ENCODE peak calls at places on chromosomes 11 and 22, in four cellular contexts. One of them, this sample, is unnamed.

GRCh38 chr22:24457894-24458293 is 30.5 kb downstream of the ADORA2A start:
- DNase-seq in nucleus accumbens: no peak
- DNase-seq in uterus: no peak
- DNase-seq in coronary artery: no peak
- DNase-seq in this sample: no peak

GRCh38 chr11:56841210-56841810 is 92.8 kb upstream of the OR9G4 start:
- DNase-seq in nucleus accumbens: no peak
- DNase-seq in uterus: peak; percentile 23
- DNase-seq in coronary artery: no peak
- DNase-seq in this sample: peak; percentile 10

GRCh38 chr22:22235564-22235963 is 9.0 kb upstream of the VPREB1 start:
- DNase-seq in nucleus accumbens: no peak
- DNase-seq in uterus: no peak
- DNase-seq in coronary artery: no peak
- DNase-seq in this sample: no peak

GRCh38 chr11:106956887-106957505 is 61.3 kb downstream of the GUCY1A2 start:
- DNase-seq in nucleus accumbens: no peak
- DNase-seq in uterus: no peak
- DNase-seq in coronary artery: no peak
- DNase-seq in this sample: no peak

GRCh38 chr11:72411623-72412532 is 22.5 kb downstream of the CLPB start:
- DNase-seq in nucleus accumbens: no peak
- DNase-seq in uterus: no peak
- DNase-seq in coronary artery: peak; percentile 71
- DNase-seq in this sample: no peak

GRCh38 chr11:132587716-132588115 is 944.6 kb downstream of the OPCML start:
- DNase-seq in nucleus accumbens: no peak
- DNase-seq in uterus: no peak
- DNase-seq in coronary artery: no peak
- DNase-seq in this sample: no peak

GRCh38 chr11:117786099-117786870 is 10.7 kb downstream of the DSCAML1 start:
- DNase-seq in nucleus accumbens: no peak
- DNase-seq in uterus: no peak
- DNase-seq in coronary artery: no peak
- DNase-seq in this sample: no peak

GRCh38 chr11:43547900-43548381 is 132.6 kb upstream of the HSD17B12 start:
- DNase-seq in nucleus accumbens: peak; percentile 34
- DNase-seq in uterus: peak; percentile 64
- DNase-seq in coronary artery: no peak
- DNase-seq in this sample: no peak

GRCh38 chr11:108752297-108752751 is 87.5 kb downstream of the DDX10 start:
- DNase-seq in nucleus accumbens: no peak
- DNase-seq in uterus: no peak
- DNase-seq in coronary artery: no peak
- DNase-seq in this sample: no peak

GRCh38 chr11:35364101-35364780 is 55.1 kb downstream of the SLC1A2 start:
- DNase-seq in nucleus accumbens: peak; percentile 33
- DNase-seq in uterus: peak; percentile 80
- DNase-seq in coronary artery: peak; percentile 83
- DNase-seq in this sample: no peak

GRCh38 chr11:70423523-70424505 is 25.5 kb downstream of the CTTN start:
- DNase-seq in nucleus accumbens: no peak
- DNase-seq in uterus: peak; percentile 30
- DNase-seq in coronary artery: no peak
- DNase-seq in this sample: no peak

GRCh38 chr11:58905141-58905715 is 34.1 kb upstream of the GLYATL1 start:
- DNase-seq in nucleus accumbens: peak; percentile 18
- DNase-seq in uterus: no peak
- DNase-seq in coronary artery: no peak
- DNase-seq in this sample: peak; percentile 62

GRCh38 chr11:105612766-105613165 is 2.9 kb downstream of the GRIA4 start:
- DNase-seq in nucleus accumbens: peak; percentile 3
- DNase-seq in uterus: no peak
- DNase-seq in coronary artery: no peak
- DNase-seq in this sample: no peak

GRCh38 chr11:45179686-45180085 is 33.2 kb downstream of the PRDM11 start:
- DNase-seq in nucleus accumbens: no peak
- DNase-seq in uterus: no peak
- DNase-seq in coronary artery: no peak
- DNase-seq in this sample: no peak

GRCh38 chr22:32803020-32803758 is 1.7 kb downstream of the TIMP3 start:
- DNase-seq in nucleus accumbens: no peak
- DNase-seq in uterus: peak; percentile 54
- DNase-seq in coronary artery: no peak
- DNase-seq in this sample: no peak

GRCh38 chr11:76744186-76745058 is 38.7 kb upstream of the TSKU start:
- DNase-seq in nucleus accumbens: no peak
- DNase-seq in uterus: no peak
- DNase-seq in coronary artery: no peak
- DNase-seq in this sample: no peak

GRCh38 chr11:2694495-2694894 is 5.3 kb downstream of the KCNQ1OT1 start:
- DNase-seq in nucleus accumbens: no peak
- DNase-seq in uterus: no peak
- DNase-seq in coronary artery: no peak
- DNase-seq in this sample: no peak

GRCh38 chr11:72239296-72239848 is 4.6 kb downstream of the PHOX2A start:
- DNase-seq in nucleus accumbens: peak; percentile 40
- DNase-seq in uterus: peak; percentile 71
- DNase-seq in coronary artery: no peak
- DNase-seq in this sample: no peak

GRCh38 chr22:37020192-37020479 is 594 bp downstream of the MPST start:
- DNase-seq in nucleus accumbens: no peak
- DNase-seq in uterus: peak; percentile 27
- DNase-seq in coronary artery: no peak
- DNase-seq in this sample: no peak

GRCh38 chr11:110735431-110736157 is 23.4 kb upstream of the ARHGAP20 start:
- DNase-seq in nucleus accumbens: no peak
- DNase-seq in uterus: no peak
- DNase-seq in coronary artery: no peak
- DNase-seq in this sample: no peak

GRCh38 chr11:47980907-47981621 is 705 bp downstream of the PTPRJ start:
- DNase-seq in nucleus accumbens: peak; percentile 42
- DNase-seq in uterus: peak; percentile 35
- DNase-seq in coronary artery: no peak
- DNase-seq in this sample: no peak

GRCh38 chr22:26503758-26504157 is 8.5 kb downstream of the TFIP11 start:
- DNase-seq in nucleus accumbens: no peak
- DNase-seq in uterus: no peak
- DNase-seq in coronary artery: no peak
- DNase-seq in this sample: no peak

GRCh38 chr11:95279921-95280861 is 49.2 kb upstream of the SESN3 start:
- DNase-seq in nucleus accumbens: peak; percentile 28
- DNase-seq in uterus: no peak
- DNase-seq in coronary artery: no peak
- DNase-seq in this sample: peak; percentile 26

GRCh38 chr11:128492903-128493569 is 94.3 kb downstream of the ETS1 start:
- DNase-seq in nucleus accumbens: no peak
- DNase-seq in uterus: no peak
- DNase-seq in coronary artery: no peak
- DNase-seq in this sample: no peak

GRCh38 chr11:48169706-48170105 is 46.9 kb upstream of the OR4B1 start:
- DNase-seq in nucleus accumbens: no peak
- DNase-seq in uterus: no peak
- DNase-seq in coronary artery: no peak
- DNase-seq in this sample: no peak

GRCh38 chr11:92939305-92939704 is 30.1 kb upstream of the MTNR1B start:
- DNase-seq in nucleus accumbens: no peak
- DNase-seq in uterus: no peak
- DNase-seq in coronary artery: no peak
- DNase-seq in this sample: no peak

GRCh38 chr22:18056161-18056666 is 21.6 kb upstream of the PEX26 start:
- DNase-seq in nucleus accumbens: peak; percentile 65
- DNase-seq in uterus: no peak
- DNase-seq in coronary artery: no peak
- DNase-seq in this sample: peak; percentile 67

GRCh38 chr11:15972838-15973237 is 383.5 kb downstream of the SOX6 start:
- DNase-seq in nucleus accumbens: no peak
- DNase-seq in uterus: no peak
- DNase-seq in coronary artery: no peak
- DNase-seq in this sample: no peak

GRCh38 chr11:68266936-68267880 is 4.6 kb downstream of the C11orf24 start:
- DNase-seq in nucleus accumbens: no peak
- DNase-seq in uterus: no peak
- DNase-seq in coronary artery: no peak
- DNase-seq in this sample: no peak

GRCh38 chr11:114298701-114299090 is 2.5 kb downstream of the NNMT start:
- DNase-seq in nucleus accumbens: no peak
- DNase-seq in uterus: no peak
- DNase-seq in coronary artery: no peak
- DNase-seq in this sample: no peak

GRCh38 chr11:76597533-76598425 is 72.8 kb downstream of the LRRC32 start:
- DNase-seq in nucleus accumbens: no peak
- DNase-seq in uterus: peak; percentile 11
- DNase-seq in coronary artery: no peak
- DNase-seq in this sample: no peak

GRCh38 chr11:330694-331314 is 10.1 kb upstream of the IFITM3 start:
- DNase-seq in nucleus accumbens: no peak
- DNase-seq in uterus: no peak
- DNase-seq in coronary artery: peak; percentile 66
- DNase-seq in this sample: no peak

GRCh38 chr11:65055538-65055937 is 2.8 kb downstream of the NAALADL1 start:
- DNase-seq in nucleus accumbens: no peak
- DNase-seq in uterus: no peak
- DNase-seq in coronary artery: no peak
- DNase-seq in this sample: no peak